ENCODE peak calls at places on chromosomes 16 and 17, in four cellular contexts. Z is suprapubic skin; G is activated effector memory CD4-positive, alpha-beta T cell treated with anti-CD3 and anti-CD28 coated beads, Interleukin-2, amount 50 U/mL, for 16 hours; I is DMS153. P is an unnamed sample.

GRCh38 chr16:19907161-19907992 is 22.7 kb upstream of the GPRC5B start:
- DNase-seq in Z (no peak), G (peak; percentile 88), I (peak; percentile 24), P (peak; percentile 64)

GRCh38 chr16:89052824-89053724 is 40.6 kb upstream of the ACSF3 start:
- DNase-seq in Z (no peak), G (no peak), I (peak; percentile 95), P (no peak)

GRCh38 chr16:86772231-86772510 is 193.8 kb downstream of the FOXL1 start:
- DNase-seq in Z (no peak), G (no peak), I (no peak), P (no peak)

GRCh38 chr17:31807846-31808245 is 51.2 kb downstream of the COPRS start:
- DNase-seq in Z (no peak), G (no peak), I (no peak), P (no peak)

GRCh38 chr16:84754353-84754856 is 54.6 kb downstream of the USP10 start:
- DNase-seq in Z (no peak), G (peak; percentile 74), I (peak; percentile 82), P (peak; percentile 81)

GRCh38 chr17:69246726-69247375 is 18.2 kb upstream of the ABCA10 start:
- DNase-seq in Z (no peak), G (no peak), I (peak; percentile 24), P (no peak)

GRCh38 chr17:38873646-38874380 is 4.0 kb downstream of the LASP1 start:
- DNase-seq in Z (no peak), G (no peak), I (no peak), P (no peak)

GRCh38 chr16:13959626-13960025 is 39.7 kb downstream of the ERCC4 start:
- DNase-seq in Z (no peak), G (no peak), I (no peak), P (no peak)

GRCh38 chr17:11935734-11936406 is 61.4 kb downstream of the ZNF18 start:
- DNase-seq in Z (no peak), G (no peak), I (no peak), P (no peak)

GRCh38 chr17:75079023-75079373 is 8.8 kb upstream of the SLC16A5 start:
- DNase-seq in Z (no peak), G (no peak), I (no peak), P (no peak)

GRCh38 chr16:27722266-27722636 is 172.3 kb downstream of the KATNIP start:
- DNase-seq in Z (no peak), G (no peak), I (no peak), P (no peak)

GRCh38 chr17:10803830-10804498 is at the start of gene TMEM238L:
- DNase-seq in Z (peak; percentile 64), G (no peak), I (no peak), P (no peak)

GRCh38 chr16:55835578-55835977 is 2.7 kb upstream of the CES1 start:
- DNase-seq in Z (peak; percentile 78), G (no peak), I (no peak), P (no peak)

GRCh38 chr16:64440421-64440831 is 681.4 kb downstream of the CDH11 start:
- DNase-seq in Z (no peak), G (no peak), I (no peak), P (no peak)

GRCh38 chr16:79436885-79437284 is 163.7 kb downstream of the MAF start:
- DNase-seq in Z (no peak), G (no peak), I (no peak), P (no peak)

GRCh38 chr17:45391291-45391690 is 41.4 kb downstream of the ARHGAP27 start:
- DNase-seq in Z (no peak), G (no peak), I (no peak), P (no peak)

GRCh38 chr17:44972953-44973352 is 4.8 kb upstream of the C1QL1 start:
- DNase-seq in Z (no peak), G (no peak), I (no peak), P (no peak)

GRCh38 chr17:79974786-79975497 is 60.7 kb downstream of the TBC1D16 start:
- DNase-seq in Z (peak; percentile 53), G (peak; percentile 57), I (no peak), P (no peak)

GRCh38 chr17:496761-497586 is 144.4 kb upstream of the RPH3AL start:
- DNase-seq in Z (no peak), G (no peak), I (no peak), P (no peak)

GRCh38 chr16:31428638-31429247 is 583 bp upstream of the COX6A2 start:
- DNase-seq in Z (no peak), G (no peak), I (no peak), P (no peak)

P was measured in NCI-H2107.